ENCODE peak calls at places on chromosomes 16 and 17, in four cellular contexts. S, H, X and F are unnamed samples.

GRCh38 chr17:48624544-48625501 is 1.3 kb downstream of the HOXB9 start:
- ATAC-seq in S (no peak), H (peak), X (peak), F (peak)

GRCh38 chr16:4787627-4788482 is at the start of gene SEPTIN12:
- ATAC-seq in S (no peak), H (peak), X (peak), F (no peak)

GRCh38 chr17:75159196-75160031 is 5.1 kb upstream of the JPT1 start:
- ATAC-seq in S (no peak), H (peak), X (no peak), F (no peak)

GRCh38 chr16:4382795-4383357 is 11.2 kb downstream of the VASN start:
- ATAC-seq in S (no peak), H (no peak), X (no peak), F (no peak)

GRCh38 chr17:81410852-81411251 is 15.6 kb downstream of the BAHCC1 start:
- ATAC-seq in S (no peak), H (no peak), X (no peak), F (no peak)

GRCh38 chr16:23141959-23142740 is 7.1 kb downstream of the USP31 start:
- ATAC-seq in S (no peak), H (no peak), X (no peak), F (peak)

GRCh38 chr17:65554568-65555223 is 6.8 kb downstream of the AXIN2 start:
- ATAC-seq in S (no peak), H (no peak), X (no peak), F (peak)

GRCh38 chr17:75064040-75064439 is 17.0 kb downstream of the KCTD2 start:
- ATAC-seq in S (no peak), H (no peak), X (no peak), F (no peak)

GRCh38 chr16:189604-190186 is 9.4 kb downstream of the HBQ1 start:
- ATAC-seq in S (no peak), H (no peak), X (no peak), F (no peak)

GRCh38 chr16:3161235-3162018 is 26.6 kb upstream of the OR1F1 start:
- ATAC-seq in S (no peak), H (no peak), X (no peak), F (no peak)

GRCh38 chr17:65515959-65516948 is 45.2 kb downstream of the AXIN2 start:
- ATAC-seq in S (no peak), H (peak), X (peak), F (peak)

GRCh38 chr17:31391496-31391949 is at the start of gene RAB11FIP4:
- ATAC-seq in S (no peak), H (no peak), X (peak), F (peak)

GRCh38 chr16:1271380-1271749 is 15.5 kb downstream of the TPSD1 start:
- ATAC-seq in S (no peak), H (peak), X (no peak), F (no peak)

GRCh38 chr16:27677300-27677699 is 127.4 kb downstream of the KATNIP start:
- ATAC-seq in S (no peak), H (no peak), X (no peak), F (no peak)

GRCh38 chr17:7992516-7992915 is 9.9 kb upstream of the GUCY2D start:
- ATAC-seq in S (no peak), H (no peak), X (peak), F (no peak)

GRCh38 chr17:17088511-17089205 is 46.4 kb downstream of the MPRIP start:
- ATAC-seq in S (no peak), H (no peak), X (no peak), F (no peak)

GRCh38 chr17:2796164-2797140 is at the start of gene RAP1GAP2:
- ATAC-seq in S (no peak), H (no peak), X (peak), F (peak)

GRCh38 chr17:38912221-38912813 is 13.1 kb upstream of the LASP1NB start:
- ATAC-seq in S (peak), H (no peak), X (peak), F (peak)

GRCh38 chr17:41771389-41772206 is 14.9 kb downstream of the JUP start:
- ATAC-seq in S (no peak), H (peak), X (no peak), F (no peak)

GRCh38 chr17:39177256-39177655 is 11.3 kb upstream of the ARL5C start:
- ATAC-seq in S (no peak), H (peak), X (no peak), F (no peak)

GRCh38 chr17:19387921-19388521 is 1.0 kb upstream of the MFAP4 start:
- ATAC-seq in S (peak), H (no peak), X (peak), F (peak)

GRCh38 chr16:11263737-11264136 is 5.4 kb downstream of the TNP2 start:
- ATAC-seq in S (no peak), H (no peak), X (no peak), F (no peak)

GRCh38 chr17:1931759-1932579 is 93.2 kb downstream of the RTN4RL1 start:
- ATAC-seq in S (peak), H (no peak), X (peak), F (peak)

GRCh38 chr16:15960124-15960971 is 10.9 kb downstream of the ABCC1 start:
- ATAC-seq in S (no peak), H (no peak), X (peak), F (no peak)

GRCh38 chr16:11114366-11115164 is 141.4 kb downstream of the SOCS1 start:
- ATAC-seq in S (no peak), H (no peak), X (peak), F (no peak)

GRCh38 chr17:6676802-6677157 is 25.2 kb downstream of the C17orf100 start:
- ATAC-seq in S (no peak), H (no peak), X (no peak), F (no peak)

GRCh38 chr16:64312292-64312691 is 809.6 kb downstream of the CDH11 start:
- ATAC-seq in S (no peak), H (no peak), X (no peak), F (no peak)

GRCh38 chr16:3712830-3713476 is 4.4 kb downstream of the TRAP1 start:
- ATAC-seq in S (no peak), H (no peak), X (no peak), F (no peak)

GRCh38 chr16:28297784-28298510 is 5.6 kb downstream of the SBK1 start:
- ATAC-seq in S (no peak), H (no peak), X (peak), F (no peak)

GRCh38 chr17:57332501-57332900 is 76.2 kb downstream of the MSI2 start:
- ATAC-seq in S (no peak), H (no peak), X (no peak), F (no peak)

GRCh38 chr17:35801583-35802224 is 6.3 kb upstream of the MMP28 start:
- ATAC-seq in S (peak), H (no peak), X (peak), F (peak)

GRCh38 chr17:42518046-42518754 is 17.8 kb upstream of the NAGLU start:
- ATAC-seq in S (peak), H (peak), X (peak), F (peak)

GRCh38 chr17:36674278-36674650 is 72.9 kb downstream of the MRM1 start:
- ATAC-seq in S (no peak), H (no peak), X (no peak), F (no peak)

GRCh38 chr17:57487552-57487951 is 231.2 kb downstream of the MSI2 start:
- ATAC-seq in S (no peak), H (no peak), X (no peak), F (no peak)

GRCh38 chr17:57881783-57882291 is 32.0 kb upstream of the MRPS23 start:
- ATAC-seq in S (no peak), H (no peak), X (no peak), F (peak)

DNA sequence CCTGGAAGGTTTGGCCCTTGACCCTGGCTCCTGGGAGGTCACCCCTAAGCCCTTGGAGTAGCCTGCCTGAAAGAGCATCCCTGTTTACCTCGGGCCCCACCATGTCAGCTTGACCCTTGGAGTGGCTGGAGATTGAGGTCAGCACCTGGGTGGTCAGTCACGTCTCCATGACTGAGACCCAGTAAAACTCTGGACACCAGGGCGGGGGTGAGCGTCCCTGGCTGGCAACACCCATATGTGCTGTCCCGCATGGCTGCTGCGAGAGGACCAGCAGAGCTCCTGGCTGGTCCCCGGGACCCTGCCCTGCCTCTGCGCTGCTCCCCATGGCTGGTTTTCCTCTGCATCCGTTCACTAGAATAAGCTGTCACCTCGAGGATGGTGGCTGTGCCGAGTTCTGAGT is 91.2 kb downstream of the RBFOX3 start:
- ATAC-seq in S (no peak), H (no peak), X (no peak), F (no peak)
- H3K27ac ChIP-seq in S (no peak), H (no peak), X (no peak), F (no peak)

GRCh38 chr17:303161-303560 is 49.4 kb downstream of the RPH3AL start:
- ATAC-seq in S (no peak), H (no peak), X (no peak), F (no peak)

GRCh38 chr17:305090-305976 is 47.3 kb downstream of the RPH3AL start:
- ATAC-seq in S (no peak), H (no peak), X (peak), F (no peak)

GRCh38 chr17:306116-306515 is 46.5 kb downstream of the RPH3AL start:
- ATAC-seq in S (no peak), H (no peak), X (no peak), F (no peak)

GRCh38 chr17:302300-302698 is 50.3 kb downstream of the RPH3AL start:
- ATAC-seq in S (peak), H (no peak), X (peak), F (no peak)

GRCh38 chr17:304461-304860 is 48.1 kb downstream of the RPH3AL start:
- ATAC-seq in S (no peak), H (no peak), X (no peak), F (no peak)
- H3K27ac ChIP-seq in S (peak), H (no peak), X (no peak), F (no peak)

GRCh38 chr17:21283482-21284318 is 811 bp upstream of the MAP2K3 start:
- ATAC-seq in S (peak), H (peak), X (no peak), F (peak)

GRCh38 chr17:21284319-21285163 is at the start of gene MAP2K3:
- ATAC-seq in S (peak), H (peak), X (peak), F (peak)

GRCh38 chr17:21286771-21287702 is 2.5 kb downstream of the MAP2K3 start:
- ATAC-seq in S (no peak), H (peak), X (peak), F (no peak)

GRCh38 chr17:21286066-21286770 is 1.7 kb downstream of the MAP2K3 start:
- ATAC-seq in S (peak), H (peak), X (peak), F (peak)

DNA sequence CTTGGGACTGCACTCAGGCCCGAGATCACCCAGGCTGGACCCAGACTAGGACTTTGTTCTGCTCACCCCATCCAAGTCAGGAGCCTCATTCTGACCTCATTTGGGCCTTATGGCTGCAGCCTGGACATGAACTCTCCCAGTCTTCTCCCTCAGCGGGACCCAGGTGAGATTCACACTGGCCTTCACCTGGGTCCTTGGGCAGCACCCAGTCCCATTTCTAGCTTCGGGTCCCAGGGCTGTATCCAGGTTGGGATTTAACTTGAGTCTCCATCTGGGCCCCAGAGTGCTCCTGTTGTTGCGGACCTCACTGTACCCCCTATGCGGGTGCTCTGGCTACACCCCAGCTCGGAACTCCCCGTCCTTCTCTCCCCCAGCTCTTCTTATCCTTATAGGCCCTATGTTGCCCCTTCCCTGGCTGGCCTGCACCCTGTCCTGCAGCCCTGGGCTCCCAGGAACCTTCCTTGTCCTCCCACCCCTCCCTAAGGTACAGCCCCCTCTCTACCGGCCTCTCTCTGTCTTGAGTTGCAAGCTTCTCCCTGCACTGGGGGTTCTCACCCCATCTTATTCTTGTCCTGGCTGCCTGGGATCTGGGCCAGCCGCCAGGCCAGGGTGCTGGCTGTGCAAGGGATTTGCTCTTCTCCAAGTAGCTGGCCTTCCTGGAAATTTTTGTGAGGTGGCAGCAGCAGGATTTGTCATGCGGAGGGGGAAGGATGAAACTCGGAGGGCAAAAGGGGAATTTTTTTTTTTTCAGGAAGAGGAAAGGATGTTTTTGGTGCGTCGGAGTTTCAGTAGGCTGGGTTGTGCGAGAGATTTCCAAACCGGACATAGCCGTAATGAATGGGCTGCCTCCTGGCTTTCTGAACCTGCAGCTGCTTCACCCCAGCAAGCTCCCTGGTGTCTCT is 904 bp downstream of the MAP2K3 start:
- ATAC-seq in S (no peak), H (no peak), X (no peak), F (no peak)
- H3K27ac ChIP-seq in S (peak), H (peak), X (peak), F (peak)

GRCh38 chr17:79529661-79530081 is 81.2 kb downstream of the RBFOX3 start:
- ATAC-seq in S (no peak), H (no peak), X (no peak), F (no peak)

GRCh38 chr17:79525793-79526677 is 84.8 kb downstream of the RBFOX3 start:
- ATAC-seq in S (no peak), H (no peak), X (no peak), F (no peak)

GRCh38 chr17:79528592-79529125 is 82.2 kb downstream of the RBFOX3 start:
- ATAC-seq in S (no peak), H (no peak), X (no peak), F (no peak)

GRCh38 chr17:79524201-79524882 is 86.5 kb downstream of the RBFOX3 start:
- ATAC-seq in S (no peak), H (no peak), X (no peak), F (no peak)

GRCh38 chr17:79527286-79527685 is 83.6 kb downstream of the RBFOX3 start:
- ATAC-seq in S (no peak), H (no peak), X (no peak), F (no peak)
- H3K27ac ChIP-seq in S (no peak), H (no peak), X (no peak), F (no peak)

DNA sequence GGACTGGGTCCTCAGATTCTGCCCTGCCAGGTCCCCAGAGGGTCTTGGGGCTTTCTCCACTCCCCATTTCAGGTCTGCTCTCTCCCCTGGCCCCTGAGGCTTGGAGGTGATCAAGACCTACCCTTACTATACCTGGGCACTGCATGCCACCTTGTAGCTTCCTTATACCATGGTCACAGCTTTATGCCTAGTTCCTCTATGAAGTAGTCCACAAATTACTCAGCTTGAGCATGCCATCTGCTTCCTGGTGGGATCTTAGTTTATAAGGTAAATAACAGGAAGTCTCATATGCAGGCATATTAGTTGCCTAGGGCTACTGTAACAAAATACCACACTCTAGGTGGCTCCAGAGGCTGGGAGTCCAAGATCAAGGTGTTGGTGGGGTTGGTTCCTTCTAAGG is 11.0 kb upstream of the PMFBP1 start:
- ATAC-seq in S (no peak), H (no peak), X (no peak), F (no peak)
- H3K27ac ChIP-seq in S (no peak), H (no peak), X (no peak), F (no peak)

DNA sequence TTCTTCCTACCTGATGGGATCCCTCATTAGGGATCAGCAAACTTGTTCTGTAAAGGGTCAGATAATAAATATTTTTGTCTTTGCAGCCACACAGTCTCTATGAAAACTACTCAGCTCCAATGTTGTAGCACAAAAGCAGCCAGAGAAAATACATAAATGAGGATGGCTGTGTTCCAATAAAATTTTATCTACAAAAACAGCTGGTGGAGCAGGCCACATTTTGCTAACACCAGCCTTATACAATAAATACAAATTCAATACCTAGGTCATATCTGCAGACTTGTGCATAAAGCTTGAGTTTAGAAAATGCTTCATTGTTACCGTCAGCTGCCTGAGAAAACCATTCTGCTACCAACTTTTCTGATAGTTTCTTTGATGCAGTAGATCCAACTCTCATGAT is 38.4 kb upstream of the INTS2 start:
- ATAC-seq in S (no peak), H (no peak), X (no peak), F (no peak)
- H3K27ac ChIP-seq in S (no peak), H (no peak), X (no peak), F (no peak)

DNA sequence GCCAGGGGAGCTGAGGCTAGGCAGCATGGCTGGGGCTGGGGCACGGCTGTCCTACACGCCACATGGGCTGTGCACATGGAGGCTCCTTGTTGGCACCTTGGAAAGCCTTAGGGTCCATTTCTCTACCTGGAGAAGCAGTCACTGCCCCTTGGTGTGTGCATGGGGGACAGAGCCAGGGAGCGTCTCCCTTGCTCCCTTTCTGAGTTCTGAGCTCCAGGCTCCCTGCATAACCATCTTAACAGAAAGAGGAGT is 266.8 kb downstream of the ENGASE start:
- ATAC-seq in S (no peak), H (no peak), X (no peak), F (no peak)
- H3K27ac ChIP-seq in S (no peak), H (no peak), X (no peak), F (no peak)